ENCODE peak calls at places on chromosome 9, in four cellular contexts. W is prostate gland, K is tibial artery, R is Calu3. N is an unnamed sample.

GRCh38 chr9:72203205-72203803 is 54.1 kb downstream of the GDA start:
- DNase-seq in W (no peak), K (no peak), R (peak), N (peak)

GRCh38 chr9:129338701-129339445 is 160.8 kb upstream of the IER5L start:
- DNase-seq in W (no peak), K (no peak), R (no peak), N (no peak)

GRCh38 chr9:27333241-27334052 is 36.5 kb upstream of the EQTN start:
- DNase-seq in W (peak), K (peak), R (peak), N (peak)

GRCh38 chr9:94767331-94768099 is 41.0 kb downstream of the AOPEP start:
- DNase-seq in W (no peak), K (no peak), R (no peak), N (no peak)

GRCh38 chr9:94086468-94086867 is 2.2 kb downstream of the PTPDC1 start:
- DNase-seq in W (no peak), K (no peak), R (no peak), N (no peak)

GRCh38 chr9:30103647-30104394 is 2280.6 kb upstream of the ACO1 start:
- DNase-seq in W (no peak), K (no peak), R (no peak), N (no peak)

GRCh38 chr9:10961883-10962282 is 349.1 kb upstream of the PTPRD start:
- DNase-seq in W (no peak), K (no peak), R (no peak), N (no peak)

GRCh38 chr9:34381323-34381722 is 4.6 kb upstream of the MYORG start:
- DNase-seq in W (no peak), K (no peak), R (no peak), N (no peak)

GRCh38 chr9:119369670-119370366 is 583 bp upstream of the BRINP1 start:
- DNase-seq in W (no peak), K (no peak), R (no peak), N (no peak)

GRCh38 chr9:2876320-2876719 is 32.4 kb upstream of the PUM3 start:
- DNase-seq in W (no peak), K (no peak), R (no peak), N (no peak)

GRCh38 chr9:71746023-71746752 is 22.1 kb downstream of the CEMIP2 start:
- DNase-seq in W (no peak), K (no peak), R (no peak), N (no peak)

GRCh38 chr9:131464354-131465000 is 38.2 kb upstream of the POMT1 start:
- DNase-seq in W (no peak), K (no peak), R (no peak), N (no peak)

GRCh38 chr9:128818839-128819715 is 777 bp downstream of the ENDOG start:
- DNase-seq in W (peak), K (no peak), R (peak), N (peak)

GRCh38 chr9:111730937-111731567 is 63.7 kb downstream of the SHOC1 start:
- DNase-seq in W (no peak), K (no peak), R (peak), N (no peak)

GRCh38 chr9:92808726-92809451 is 44.3 kb upstream of the BICD2 start:
- DNase-seq in W (peak), K (peak), R (peak), N (peak)

GRCh38 chr9:92950359-92950955 is 3.1 kb downstream of the FGD3 start:
- DNase-seq in W (no peak), K (no peak), R (no peak), N (no peak)

GRCh38 chr9:109766351-109766750 is 13.6 kb upstream of the PALM2AKAP2 start:
- DNase-seq in W (no peak), K (no peak), R (no peak), N (no peak)

GRCh38 chr9:108748776-108749175 is 107.0 kb downstream of the ACTL7B start:
- DNase-seq in W (no peak), K (no peak), R (no peak), N (no peak)

GRCh38 chr9:38081356-38082108 is 12.5 kb upstream of the SHB start:
- DNase-seq in W (no peak), K (no peak), R (no peak), N (no peak)

GRCh38 chr9:107711528-107711927 is 222.0 kb upstream of the KLF4 start:
- DNase-seq in W (no peak), K (no peak), R (peak), N (no peak)

GRCh38 chr9:31588756-31589155 is 795.7 kb upstream of the ACO1 start:
- DNase-seq in W (no peak), K (no peak), R (no peak), N (no peak)

GRCh38 chr9:82604947-82605656 is 457.8 kb downstream of the RASEF start:
- DNase-seq in W (peak), K (no peak), R (no peak), N (no peak)

GRCh38 chr9:15873573-15874177 is 320.8 kb downstream of the CCDC171 start:
- DNase-seq in W (no peak), K (no peak), R (no peak), N (peak)

GRCh38 chr9:37295796-37296195 is 126.7 kb upstream of the GRHPR start:
- DNase-seq in W (no peak), K (no peak), R (no peak), N (no peak)

GRCh38 chr9:109310486-109310901 is 10.4 kb downstream of the EPB41L4B start:
- DNase-seq in W (no peak), K (no peak), R (no peak), N (no peak)

GRCh38 chr9:76153902-76154629 is 240.2 kb downstream of the RFK start:
- DNase-seq in W (no peak), K (no peak), R (no peak), N (no peak)

GRCh38 chr9:85703398-85703797 is 38.4 kb downstream of the AGTPBP1 start:
- DNase-seq in W (no peak), K (no peak), R (no peak), N (no peak)

GRCh38 chr9:65458465-65458864 is 173.5 kb upstream of the FOXD4L5 start:
- DNase-seq in W (no peak), K (no peak), R (no peak), N (no peak)

GRCh38 chr9:113302792-113303418 is at the start of gene RNF183:
- DNase-seq in W (no peak), K (no peak), R (peak), N (no peak)

GRCh38 chr9:3464033-3464638 is 61.7 kb downstream of the RFX3 start:
- DNase-seq in W (no peak), K (no peak), R (no peak), N (no peak)

GRCh38 chr9:94153905-94154304 is 69.6 kb downstream of the PTPDC1 start:
- DNase-seq in W (no peak), K (no peak), R (no peak), N (no peak)

GRCh38 chr9:20551835-20552234 is 70.5 kb downstream of the MLLT3 start:
- DNase-seq in W (no peak), K (no peak), R (peak), N (peak)

GRCh38 chr9:22030101-22030598 is 21.0 kb upstream of the CDKN2B start:
- DNase-seq in W (no peak), K (no peak), R (no peak), N (no peak)

GRCh38 chr9:36840895-36841536 is 193.1 kb downstream of the PAX5 start:
- DNase-seq in W (no peak), K (no peak), R (no peak), N (no peak)

GRCh38 chr9:135440620-135441019 is 39.0 kb upstream of the PPP1R26 start:
- DNase-seq in W (no peak), K (no peak), R (peak), N (no peak)
- TF ChIP-seq CTCF in W (no peak), K (no peak), R (peak), N (no peak)

GRCh38 chr9:98251554-98251953 is 3.9 kb downstream of the TBC1D2 start:
- DNase-seq in W (no peak), K (no peak), R (peak), N (no peak)

GRCh38 chr9:98254236-98255063 is 999 bp downstream of the TBC1D2 start:
- DNase-seq in W (no peak), K (no peak), R (no peak), N (no peak)

GRCh38 chr9:98255064-98255577 is 328 bp downstream of the TBC1D2 start:
- DNase-seq in W (no peak), K (no peak), R (no peak), N (peak)

GRCh38 chr9:98255578-98256296 is at the start of gene TBC1D2:
- DNase-seq in W (peak), K (peak), R (peak), N (peak)

DNA sequence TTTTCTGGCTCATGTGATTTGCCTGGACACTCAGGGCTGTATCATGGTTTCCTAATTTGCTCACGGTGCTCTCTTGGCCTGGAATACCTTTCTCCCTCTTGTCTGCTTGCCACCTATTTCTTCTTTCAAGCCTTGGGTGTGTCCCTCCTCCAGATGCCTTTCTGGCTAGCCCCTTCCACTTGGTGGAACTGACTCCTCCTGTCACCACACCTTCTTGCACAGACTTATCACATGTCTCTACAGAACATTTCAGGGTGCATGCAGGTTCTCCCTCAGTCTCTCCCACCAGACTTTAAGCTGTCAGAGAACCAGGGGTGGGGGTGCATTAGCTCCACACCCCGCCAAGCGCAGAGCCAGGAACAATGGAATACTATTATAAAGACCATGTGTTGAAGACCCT is 1.9 kb downstream of the TBC1D2 start:
- DNase-seq in W (no peak), K (no peak), R (no peak), N (no peak)
- TF ChIP-seq CTCF in W (no peak), K (no peak), R (no peak), N (no peak)

GRCh38 chr9:88991066-88992030 is at the start of gene S1PR3:
- DNase-seq in W (peak), K (peak), R (peak), N (no peak)
- TF ChIP-seq CTCF in W (no peak), K (no peak), R (no peak), N (no peak)

DNA sequence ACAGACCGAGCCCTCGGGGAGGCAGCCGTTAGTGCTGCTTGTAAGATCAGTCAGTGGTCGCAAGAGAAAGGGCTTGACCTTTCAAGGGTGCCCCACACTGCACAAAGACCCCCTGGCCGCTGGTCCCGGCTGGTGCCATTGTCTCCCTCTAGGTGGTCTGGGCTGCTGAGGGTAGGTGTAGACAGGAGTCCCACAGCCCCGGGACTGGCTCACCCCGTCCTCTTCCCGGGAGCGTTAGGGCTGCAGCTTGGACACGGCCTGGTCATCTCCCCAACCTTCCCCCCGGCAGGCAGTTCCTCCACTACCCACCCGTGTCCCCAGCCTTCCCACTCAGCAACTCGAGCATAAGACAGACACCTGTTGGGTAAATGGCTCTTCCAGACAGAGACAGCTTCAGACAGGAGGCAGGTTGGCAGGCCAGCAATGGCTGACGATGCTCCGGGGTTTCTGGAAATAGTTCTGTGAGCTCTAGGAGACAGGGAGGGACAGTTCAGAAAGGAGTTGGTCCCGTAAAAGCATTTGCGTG is 15.3 kb upstream of the TMEM250 start:
- DNase-seq in W (no peak), K (no peak), R (no peak), N (no peak)
- TF ChIP-seq CTCF in W (no peak), K (no peak), R (no peak), N (no peak)

N was measured in GM20000.